ENCODE peak calls at places on chromosomes 13 and 19, in four cellular contexts. One of them, this sample, is unnamed.

GRCh38 chr19:53308339-53308811 is 25.2 kb upstream of the ZNF845 start:
- DNase-seq in DMS153: no peak
- DNase-seq in NCI-H345: no peak
- DNase-seq in omental fat pad: no peak
- DNase-seq in this sample: no peak

GRCh38 chr19:38173324-38174041 is 50.5 kb downstream of the DPF1 start:
- DNase-seq in omental fat pad: no peak
- DNase-seq in DMS153: peak; percentile 94
- DNase-seq in NCI-H345: peak; percentile 98
- DNase-seq in this sample: no peak

GRCh38 chr13:26497991-26498423 is 59.5 kb upstream of the WASF3 start:
- DNase-seq in NCI-H345: no peak
- DNase-seq in omental fat pad: no peak
- DNase-seq in DMS153: no peak
- DNase-seq in this sample: no peak

GRCh38 chr19:38532939-38533338 is 84.8 kb downstream of the MAP4K1 start:
- DNase-seq in NCI-H345: no peak
- DNase-seq in DMS153: no peak
- DNase-seq in omental fat pad: no peak
- DNase-seq in this sample: no peak

GRCh38 chr13:94822356-94822755 is 110.0 kb upstream of the SOX21 start:
- DNase-seq in NCI-H345: peak; percentile 18
- DNase-seq in omental fat pad: no peak
- DNase-seq in DMS153: peak; percentile 15
- DNase-seq in this sample: no peak

GRCh38 chr13:94384217-94384905 is 95.1 kb downstream of the DCT start:
- DNase-seq in DMS153: no peak
- DNase-seq in NCI-H345: no peak
- DNase-seq in omental fat pad: no peak
- DNase-seq in this sample: no peak

GRCh38 chr13:33445024-33445423 is 159.5 kb upstream of the STARD13 start:
- DNase-seq in NCI-H345: no peak
- DNase-seq in DMS153: peak; percentile 48
- DNase-seq in omental fat pad: no peak
- DNase-seq in this sample: no peak

GRCh38 chr19:48810151-48810550 is 678 bp downstream of the BCAT2 start:
- DNase-seq in DMS153: no peak
- DNase-seq in omental fat pad: no peak
- DNase-seq in NCI-H345: no peak
- DNase-seq in this sample: no peak

GRCh38 chr19:19884583-19884982 is 16.2 kb upstream of the ZNF93 start:
- DNase-seq in DMS153: no peak
- DNase-seq in NCI-H345: no peak
- DNase-seq in omental fat pad: no peak
- DNase-seq in this sample: no peak

This sample was measured in GM12864.